ENCODE peak calls at places on chromosomes 1 and 21, in five cellular contexts. F, Q, J, Z and B are unnamed samples.

GRCh38 chr1:63665410-63665809 is 72.2 kb downstream of the PGM1 start:
- DNase-seq in J (no peak), Q (no peak), Z (no peak), F (no peak), B (no peak)

GRCh38 chr1:207565546-207566468 is 69.8 kb downstream of the CR1 start:
- DNase-seq in J (no peak), Q (no peak), F (peak; percentile 5), Z (peak; percentile 22), B (no peak)

GRCh38 chr1:31955917-31956736 is 18.0 kb upstream of the PTP4A2 start:
- DNase-seq in Q (no peak), Z (peak; percentile 86), F (peak; percentile 100), J (peak; percentile 38), B (peak; percentile 93)

GRCh38 chr1:151839457-151840409 is at the start of gene C2CD4D:
- DNase-seq in F (no peak), Q (peak; percentile 85), Z (no peak), J (peak; percentile 51), B (no peak)

GRCh38 chr21:14766241-14766640 is 220.1 kb upstream of the SAMSN1 start:
- DNase-seq in Z (no peak), Q (no peak), J (no peak), F (no peak), B (no peak)

GRCh38 chr1:18872071-18872611 is 12.7 kb upstream of the TAS1R2 start:
- DNase-seq in Q (no peak), J (no peak), Z (no peak), F (no peak), B (no peak)

GRCh38 chr1:41783189-41783639 is 135.5 kb downstream of the HIVEP3 start:
- DNase-seq in Q (no peak), F (peak; percentile 71), J (no peak), Z (peak; percentile 85), B (no peak)

GRCh38 chr1:207020016-207020708 is 12.4 kb downstream of the C1orf116 start:
- DNase-seq in Q (no peak), F (no peak), Z (no peak), J (no peak), B (no peak)

GRCh38 chr1:23799570-23800395 is 771 bp downstream of the GALE start:
- DNase-seq in Q (no peak), Z (no peak), J (no peak), F (peak; percentile 79), B (no peak)